ENCODE peak calls at places on chromosomes 3 and 15, in four cellular contexts. One of them, this sample, is unnamed.

GRCh38 chr3:129461022-129461421 is 21.0 kb downstream of the IFT122 start:
- DNase-seq in prostate gland: no peak
- DNase-seq in K562: no peak
- DNase-seq in transverse colon: no peak
- DNase-seq in this sample: no peak

GRCh38 chr3:179710079-179710478 is 57.2 kb downstream of the USP13 start:
- DNase-seq in prostate gland: no peak
- DNase-seq in K562: no peak
- DNase-seq in transverse colon: no peak
- DNase-seq in this sample: no peak

GRCh38 chr3:158522737-158523136 is 48.3 kb upstream of the MLF1 start:
- DNase-seq in prostate gland: no peak
- DNase-seq in K562: no peak
- DNase-seq in transverse colon: no peak
- DNase-seq in this sample: no peak

GRCh38 chr15:87287156-87287555 is 969.4 kb downstream of the NTRK3 start:
- DNase-seq in prostate gland: no peak
- DNase-seq in K562: no peak
- DNase-seq in transverse colon: no peak
- DNase-seq in this sample: no peak

GRCh38 chr3:13364602-13365271 is 55.4 kb downstream of the NUP210 start:
- DNase-seq in prostate gland: no peak
- DNase-seq in K562: no peak
- DNase-seq in transverse colon: no peak
- DNase-seq in this sample: no peak

GRCh38 chr3:61438253-61439115 is 122.9 kb upstream of the PTPRG start:
- DNase-seq in prostate gland: no peak
- DNase-seq in K562: no peak
- DNase-seq in transverse colon: no peak
- DNase-seq in this sample: no peak

GRCh38 chr3:49554639-49555265 is 475 bp downstream of the BSN start:
- DNase-seq in prostate gland: peak; percentile 22
- DNase-seq in K562: peak; percentile 78
- DNase-seq in transverse colon: peak; percentile 57
- DNase-seq in this sample: no peak

GRCh38 chr3:114402852-114403251 is 109.0 kb downstream of the TIGIT start:
- DNase-seq in prostate gland: no peak
- DNase-seq in K562: no peak
- DNase-seq in transverse colon: no peak
- DNase-seq in this sample: no peak

GRCh38 chr3:138457863-138458735 is 23.7 kb downstream of the ESYT3 start:
- DNase-seq in prostate gland: no peak
- DNase-seq in K562: no peak
- DNase-seq in transverse colon: no peak
- DNase-seq in this sample: no peak

GRCh38 chr3:189195302-189195701 is 23.5 kb downstream of the TPRG1 start:
- DNase-seq in prostate gland: no peak
- DNase-seq in K562: no peak
- DNase-seq in transverse colon: no peak
- DNase-seq in this sample: no peak

GRCh38 chr3:178255315-178255714 is 280.9 kb upstream of the KCNMB2 start:
- DNase-seq in prostate gland: peak; percentile 17
- DNase-seq in K562: no peak
- DNase-seq in transverse colon: no peak
- DNase-seq in this sample: no peak

GRCh38 chr3:52221563-52222318 is 3.7 kb downstream of the TLR9 start:
- DNase-seq in prostate gland: no peak
- DNase-seq in K562: no peak
- DNase-seq in transverse colon: no peak
- DNase-seq in this sample: no peak

GRCh38 chr15:76339302-76340197 is 3.0 kb downstream of the ISL2 start:
- DNase-seq in prostate gland: no peak
- DNase-seq in K562: no peak
- DNase-seq in transverse colon: peak; percentile 23
- DNase-seq in this sample: no peak
- H3K4me1 ChIP-seq in prostate gland: peaks cover 7% of the 10 kb centered on the region
- H3K4me1 ChIP-seq in K562: peaks cover 7% of the 10 kb centered on the region
- H3K4me1 ChIP-seq in transverse colon: peaks cover 4% of the 10 kb centered on the region
- H3K4me1 ChIP-seq in this sample: peaks cover 78% of the 10 kb centered on the region

GRCh38 chr3:165895919-165896318 is 58.7 kb upstream of the BCHE start:
- DNase-seq in prostate gland: no peak
- DNase-seq in K562: peak; percentile 19
- DNase-seq in transverse colon: no peak
- DNase-seq in this sample: no peak

DNA sequence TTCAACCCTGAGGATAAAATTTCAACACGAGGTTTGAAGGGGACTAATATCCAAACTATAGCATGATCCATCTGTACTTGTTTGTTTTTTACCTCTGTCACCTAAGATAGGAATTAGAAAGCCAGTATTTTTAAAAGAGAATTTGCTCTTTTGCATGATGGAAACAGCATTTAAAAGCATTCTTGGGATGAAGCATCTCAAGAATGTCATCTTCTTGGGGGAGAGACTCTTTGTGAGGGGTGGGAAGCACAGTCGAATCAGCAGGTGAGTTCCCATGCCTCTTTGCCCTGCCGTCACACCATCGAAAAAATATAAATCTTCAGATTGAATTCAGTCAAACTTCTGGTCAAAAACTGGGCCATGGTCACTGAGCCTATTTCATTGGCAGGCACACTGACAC is 55.3 kb upstream of the BCHE start:
- DNase-seq in prostate gland: no peak
- DNase-seq in K562: no peak
- DNase-seq in transverse colon: no peak
- DNase-seq in this sample: no peak
- TF ChIP-seq POLR2AphosphoS5 in prostate gland: no peak
- TF ChIP-seq POLR2AphosphoS5 in K562: no peak
- TF ChIP-seq POLR2AphosphoS5 in transverse colon: no peak
- TF ChIP-seq POLR2AphosphoS5 in this sample: no peak

GRCh38 chr3:121514496-121514895 is 31.3 kb downstream of the POLQ start:
- DNase-seq in prostate gland: no peak
- DNase-seq in K562: no peak
- DNase-seq in transverse colon: no peak
- DNase-seq in this sample: no peak
- H3K4me1 ChIP-seq in prostate gland: no peaks in the 10 kb centered on the region
- H3K4me1 ChIP-seq in K562: no peaks in the 10 kb centered on the region
- H3K4me1 ChIP-seq in transverse colon: no peaks in the 10 kb centered on the region
- H3K4me1 ChIP-seq in this sample: no peaks in the 10 kb centered on the region

DNA sequence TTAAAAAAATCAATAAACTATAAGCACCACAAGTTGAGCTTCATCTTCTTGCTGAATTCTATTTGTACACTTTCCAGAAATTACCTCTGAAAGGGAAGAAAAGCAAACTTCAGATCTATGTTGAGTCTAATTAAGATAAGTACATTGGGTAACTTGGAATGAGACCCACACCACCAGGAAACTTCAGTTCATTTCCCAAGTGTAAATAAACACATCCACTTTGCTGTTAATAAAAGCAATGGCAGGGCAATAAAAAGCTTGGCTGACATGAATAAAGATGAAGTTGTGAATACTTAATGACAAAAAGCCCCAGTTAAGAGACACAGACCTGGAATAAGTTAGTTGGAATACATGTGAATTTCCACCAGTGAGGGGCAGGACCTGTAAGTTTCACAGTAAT is 83.4 kb downstream of the MEX3B start:
- DNase-seq in prostate gland: no peak
- DNase-seq in K562: no peak
- DNase-seq in transverse colon: no peak
- DNase-seq in this sample: no peak
- TF ChIP-seq POLR2AphosphoS5 in prostate gland: no peak
- TF ChIP-seq POLR2AphosphoS5 in K562: no peak
- TF ChIP-seq POLR2AphosphoS5 in transverse colon: no peak
- TF ChIP-seq POLR2AphosphoS5 in this sample: no peak

DNA sequence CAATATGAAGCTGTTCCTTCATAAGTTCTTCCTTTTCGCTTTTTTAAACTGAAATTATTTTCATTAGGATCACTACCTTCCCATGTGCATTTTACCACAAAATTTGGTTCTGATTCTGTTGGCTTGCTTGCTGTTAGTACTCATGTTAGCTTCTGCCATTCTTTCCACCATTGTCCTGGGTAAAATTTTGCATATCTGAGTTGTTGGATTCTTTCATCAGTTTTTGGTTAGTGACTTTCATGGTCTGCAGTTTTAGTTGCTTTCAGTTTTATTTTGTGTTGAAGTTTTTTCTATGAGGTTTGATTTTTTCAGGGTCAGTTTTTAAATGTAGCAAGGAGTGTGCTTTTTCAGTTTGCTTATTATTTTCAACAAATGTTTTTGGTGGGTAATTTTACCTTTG is 71.9 kb downstream of the SMAD3 start:
- DNase-seq in prostate gland: no peak
- DNase-seq in K562: no peak
- DNase-seq in transverse colon: no peak
- DNase-seq in this sample: no peak
- H3K4me1 ChIP-seq in prostate gland: peaks cover 46% of the 10 kb centered on the region
- H3K4me1 ChIP-seq in K562: peaks cover 29% of the 10 kb centered on the region
- H3K4me1 ChIP-seq in transverse colon: peaks cover 51% of the 10 kb centered on the region
- H3K4me1 ChIP-seq in this sample: peaks cover 100% of the 10 kb centered on the region

GRCh38 chr3:155747867-155748266 is 3.0 kb upstream of the PLCH1 start:
- DNase-seq in prostate gland: no peak
- DNase-seq in K562: no peak
- DNase-seq in transverse colon: no peak
- DNase-seq in this sample: no peak
- TF ChIP-seq POLR2AphosphoS5 in prostate gland: no peak
- TF ChIP-seq POLR2AphosphoS5 in K562: no peak
- TF ChIP-seq POLR2AphosphoS5 in transverse colon: no peak
- TF ChIP-seq POLR2AphosphoS5 in this sample: no peak